ENCODE peak calls at places on chromosome 1, in ten cellular contexts. One of them, this sample, is unnamed.

GRCh38 chr1:66380452-66381212 is 153.3 kb upstream of the SGIP1 start:
- DNase-seq in ecto neural progenitor cell: no peak
- DNase-seq in memory B cell: peak
- DNase-seq in astrocyte of the spinal cord: no peak
- DNase-seq in T follicular helper cell: no peak
- DNase-seq in HL-60: no peak
- DNase-seq in HTR-8/SVneo: no peak
- DNase-seq in heart right ventricle: no peak
- DNase-seq in breast epithelium: no peak
- DNase-seq in BJ: no peak
- DNase-seq in this sample: no peak

GRCh38 chr1:26848947-26849774 is 13.8 kb upstream of the SFN start:
- DNase-seq in ecto neural progenitor cell: no peak
- DNase-seq in T follicular helper cell: no peak
- DNase-seq in heart right ventricle: no peak
- DNase-seq in breast epithelium: no peak
- DNase-seq in HTR-8/SVneo: no peak
- DNase-seq in BJ: no peak
- DNase-seq in HL-60: no peak
- DNase-seq in memory B cell: no peak
- DNase-seq in astrocyte of the spinal cord: peak
- DNase-seq in this sample: peak

GRCh38 chr1:184075040-184076029 is 23.8 kb downstream of the TSEN15 start:
- DNase-seq in BJ: no peak
- DNase-seq in memory B cell: no peak
- DNase-seq in heart right ventricle: no peak
- DNase-seq in breast epithelium: no peak
- DNase-seq in HL-60: peak
- DNase-seq in astrocyte of the spinal cord: peak
- DNase-seq in ecto neural progenitor cell: no peak
- DNase-seq in T follicular helper cell: no peak
- DNase-seq in HTR-8/SVneo: peak
- DNase-seq in this sample: peak

GRCh38 chr1:229514578-229515275 is 6.6 kb upstream of the NUP133 start:
- DNase-seq in HTR-8/SVneo: peak
- DNase-seq in BJ: peak
- DNase-seq in breast epithelium: no peak
- DNase-seq in HL-60: peak
- DNase-seq in heart right ventricle: peak
- DNase-seq in memory B cell: peak
- DNase-seq in ecto neural progenitor cell: peak
- DNase-seq in T follicular helper cell: peak
- DNase-seq in astrocyte of the spinal cord: peak
- DNase-seq in this sample: peak

GRCh38 chr1:240947438-240948224 is 335.7 kb upstream of the GREM2 start:
- DNase-seq in T follicular helper cell: no peak
- DNase-seq in BJ: no peak
- DNase-seq in ecto neural progenitor cell: no peak
- DNase-seq in HL-60: no peak
- DNase-seq in memory B cell: no peak
- DNase-seq in heart right ventricle: no peak
- DNase-seq in HTR-8/SVneo: no peak
- DNase-seq in breast epithelium: no peak
- DNase-seq in astrocyte of the spinal cord: no peak
- DNase-seq in this sample: no peak

GRCh38 chr1:183881387-183882084 is 76.6 kb downstream of the RGL1 start:
- DNase-seq in memory B cell: no peak
- DNase-seq in T follicular helper cell: no peak
- DNase-seq in BJ: peak
- DNase-seq in astrocyte of the spinal cord: peak
- DNase-seq in HL-60: no peak
- DNase-seq in ecto neural progenitor cell: peak
- DNase-seq in breast epithelium: peak
- DNase-seq in HTR-8/SVneo: peak
- DNase-seq in heart right ventricle: peak
- DNase-seq in this sample: peak

GRCh38 chr1:98926597-98926996 is 78.1 kb downstream of the PLPPR5 start:
- DNase-seq in astrocyte of the spinal cord: no peak
- DNase-seq in BJ: no peak
- DNase-seq in breast epithelium: no peak
- DNase-seq in T follicular helper cell: no peak
- DNase-seq in memory B cell: no peak
- DNase-seq in HTR-8/SVneo: no peak
- DNase-seq in heart right ventricle: no peak
- DNase-seq in HL-60: no peak
- DNase-seq in ecto neural progenitor cell: no peak
- DNase-seq in this sample: no peak

GRCh38 chr1:62685431-62685859 is 2.7 kb downstream of the DOCK7 start:
- DNase-seq in HTR-8/SVneo: no peak
- DNase-seq in memory B cell: no peak
- DNase-seq in ecto neural progenitor cell: no peak
- DNase-seq in T follicular helper cell: no peak
- DNase-seq in breast epithelium: no peak
- DNase-seq in HL-60: no peak
- DNase-seq in astrocyte of the spinal cord: no peak
- DNase-seq in heart right ventricle: no peak
- DNase-seq in BJ: no peak
- DNase-seq in this sample: no peak